ENCODE peak calls at places on chromosome 4, in seven cellular contexts. One of them, this sample, is unnamed.

GRCh38 chr4:92299152-92299551 is 4.6 kb upstream of the GRID2 start:
- DNase-seq in heart left ventricle: no peak
- DNase-seq in GM12878: no peak
- DNase-seq in mucosa of descending colon: no peak
- DNase-seq in heart right ventricle: no peak
- DNase-seq in tibial nerve: no peak
- DNase-seq in endodermal cell: no peak
- DNase-seq in this sample: no peak

GRCh38 chr4:87120411-87121162 is 99.8 kb downstream of the KLHL8 start:
- DNase-seq in tibial nerve: peak
- DNase-seq in heart right ventricle: peak
- DNase-seq in heart left ventricle: peak
- DNase-seq in endodermal cell: no peak
- DNase-seq in mucosa of descending colon: peak
- DNase-seq in GM12878: no peak
- DNase-seq in this sample: no peak

GRCh38 chr4:22312113-22312512 is 203.8 kb downstream of the ADGRA3 start:
- DNase-seq in heart right ventricle: no peak
- DNase-seq in endodermal cell: no peak
- DNase-seq in heart left ventricle: no peak
- DNase-seq in GM12878: no peak
- DNase-seq in mucosa of descending colon: no peak
- DNase-seq in tibial nerve: no peak
- DNase-seq in this sample: no peak

GRCh38 chr4:52982246-52982950 is 120.3 kb downstream of the RASL11B start:
- DNase-seq in endodermal cell: no peak
- DNase-seq in mucosa of descending colon: no peak
- DNase-seq in GM12878: no peak
- DNase-seq in tibial nerve: no peak
- DNase-seq in heart right ventricle: no peak
- DNase-seq in heart left ventricle: no peak
- DNase-seq in this sample: no peak

GRCh38 chr4:187814737-187815465 is 180.7 kb upstream of the ZFP42 start:
- DNase-seq in endodermal cell: no peak
- DNase-seq in tibial nerve: no peak
- DNase-seq in heart right ventricle: peak
- DNase-seq in mucosa of descending colon: peak
- DNase-seq in heart left ventricle: no peak
- DNase-seq in GM12878: no peak
- DNase-seq in this sample: no peak

GRCh38 chr4:10893417-10893816 is 208.8 kb upstream of the CLNK start:
- DNase-seq in heart right ventricle: no peak
- DNase-seq in heart left ventricle: no peak
- DNase-seq in endodermal cell: no peak
- DNase-seq in tibial nerve: no peak
- DNase-seq in GM12878: peak
- DNase-seq in mucosa of descending colon: no peak
- DNase-seq in this sample: no peak

GRCh38 chr4:98519268-98519993 is 139.0 kb downstream of the TSPAN5 start:
- DNase-seq in heart right ventricle: no peak
- DNase-seq in tibial nerve: no peak
- DNase-seq in heart left ventricle: no peak
- DNase-seq in mucosa of descending colon: no peak
- DNase-seq in endodermal cell: no peak
- DNase-seq in GM12878: no peak
- DNase-seq in this sample: no peak

GRCh38 chr4:2728221-2728620 is 27.9 kb downstream of the TNIP2 start:
- DNase-seq in GM12878: no peak
- DNase-seq in endodermal cell: no peak
- DNase-seq in mucosa of descending colon: no peak
- DNase-seq in tibial nerve: no peak
- DNase-seq in heart right ventricle: no peak
- DNase-seq in heart left ventricle: no peak
- DNase-seq in this sample: no peak

GRCh38 chr4:149951501-149951900 is 126.7 kb upstream of the DCLK2 start:
- DNase-seq in tibial nerve: no peak
- DNase-seq in heart right ventricle: no peak
- DNase-seq in endodermal cell: no peak
- DNase-seq in GM12878: no peak
- DNase-seq in mucosa of descending colon: no peak
- DNase-seq in heart left ventricle: no peak
- DNase-seq in this sample: no peak

GRCh38 chr4:98626350-98626749 is 32.1 kb downstream of the TSPAN5 start:
- DNase-seq in heart right ventricle: no peak
- DNase-seq in heart left ventricle: no peak
- DNase-seq in endodermal cell: peak
- DNase-seq in mucosa of descending colon: no peak
- DNase-seq in tibial nerve: no peak
- DNase-seq in GM12878: no peak
- DNase-seq in this sample: no peak

GRCh38 chr4:145131848-145132247 is 33.7 kb downstream of the ABCE1 start:
- DNase-seq in mucosa of descending colon: no peak
- DNase-seq in heart left ventricle: no peak
- DNase-seq in endodermal cell: no peak
- DNase-seq in heart right ventricle: no peak
- DNase-seq in tibial nerve: no peak
- DNase-seq in GM12878: no peak
- DNase-seq in this sample: no peak

GRCh38 chr4:186037692-186038658 is 31.0 kb upstream of the TLR3 start:
- DNase-seq in GM12878: peak
- DNase-seq in heart left ventricle: no peak
- DNase-seq in endodermal cell: peak
- DNase-seq in heart right ventricle: no peak
- DNase-seq in tibial nerve: peak
- DNase-seq in mucosa of descending colon: no peak
- DNase-seq in this sample: no peak
- H3K4me3 ChIP-seq in GM12878: no peak
- H3K4me3 ChIP-seq in heart left ventricle: no peak
- H3K4me3 ChIP-seq in endodermal cell: no peak
- H3K4me3 ChIP-seq in heart right ventricle: no peak
- H3K4me3 ChIP-seq in tibial nerve: no peak
- H3K4me3 ChIP-seq in mucosa of descending colon: no peak
- H3K4me3 ChIP-seq in this sample: no peak

DNA sequence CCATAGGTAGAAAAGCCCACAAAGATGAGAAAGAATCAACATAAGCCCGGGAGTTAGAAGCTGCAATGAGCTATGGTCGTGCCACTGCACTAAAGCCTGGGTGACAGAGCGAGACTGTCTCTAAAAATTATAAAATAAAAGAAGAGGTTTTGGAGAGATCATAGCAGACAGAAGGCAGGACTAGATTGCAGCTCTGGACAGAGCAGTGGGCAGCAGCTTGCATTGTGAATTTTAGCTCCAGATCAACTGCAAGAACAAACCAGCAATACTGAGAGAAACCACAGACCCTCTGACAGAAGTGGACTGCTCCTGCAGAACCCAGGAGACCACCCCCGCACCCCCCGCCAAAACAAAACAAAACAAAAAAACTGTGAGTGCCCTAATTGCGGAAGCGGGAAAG is 30.6 kb downstream of the SOWAHB start:
- DNase-seq in heart right ventricle: no peak
- DNase-seq in tibial nerve: no peak
- DNase-seq in heart left ventricle: no peak
- DNase-seq in GM12878: no peak
- DNase-seq in mucosa of descending colon: no peak
- DNase-seq in endodermal cell: no peak
- DNase-seq in this sample: no peak
- H3K4me3 ChIP-seq in heart right ventricle: no peak
- H3K4me3 ChIP-seq in tibial nerve: no peak
- H3K4me3 ChIP-seq in heart left ventricle: no peak
- H3K4me3 ChIP-seq in GM12878: no peak
- H3K4me3 ChIP-seq in mucosa of descending colon: no peak
- H3K4me3 ChIP-seq in endodermal cell: no peak
- H3K4me3 ChIP-seq in this sample: no peak

DNA sequence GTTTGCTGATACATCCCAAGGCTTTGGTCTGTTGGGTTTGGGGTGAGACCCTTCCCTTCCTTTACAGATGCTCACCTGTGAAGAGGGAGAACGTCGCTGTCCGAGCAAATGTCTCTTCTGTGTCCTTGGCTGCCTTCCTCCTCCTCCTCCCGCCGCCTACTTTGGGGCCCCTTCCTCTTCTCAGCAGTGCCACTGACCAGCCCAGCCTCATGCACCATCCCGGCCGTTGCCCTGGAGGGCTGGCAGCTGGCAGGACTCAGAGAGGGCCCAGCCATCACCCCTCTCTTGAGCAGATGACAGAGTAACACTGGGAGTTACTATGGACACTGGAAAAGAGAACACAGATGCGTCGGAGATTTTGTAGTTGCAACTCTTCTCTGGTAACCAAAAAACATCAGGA is 68.2 kb downstream of the TRMT44 start:
- DNase-seq in endodermal cell: no peak
- DNase-seq in heart right ventricle: no peak
- DNase-seq in mucosa of descending colon: no peak
- DNase-seq in tibial nerve: no peak
- DNase-seq in heart left ventricle: no peak
- DNase-seq in GM12878: no peak
- DNase-seq in this sample: no peak
- H3K4me3 ChIP-seq in endodermal cell: no peak
- H3K4me3 ChIP-seq in heart right ventricle: no peak
- H3K4me3 ChIP-seq in mucosa of descending colon: no peak
- H3K4me3 ChIP-seq in tibial nerve: no peak
- H3K4me3 ChIP-seq in heart left ventricle: no peak
- H3K4me3 ChIP-seq in GM12878: no peak
- H3K4me3 ChIP-seq in this sample: no peak

GRCh38 chr4:128387600-128388351 is 100.2 kb upstream of the PGRMC2 start:
- DNase-seq in heart right ventricle: no peak
- DNase-seq in GM12878: no peak
- DNase-seq in tibial nerve: no peak
- DNase-seq in heart left ventricle: no peak
- DNase-seq in endodermal cell: no peak
- DNase-seq in mucosa of descending colon: no peak
- DNase-seq in this sample: no peak

GRCh38 chr4:128388352-128388630 is 100.7 kb upstream of the PGRMC2 start:
- DNase-seq in GM12878: no peak
- DNase-seq in heart left ventricle: no peak
- DNase-seq in tibial nerve: no peak
- DNase-seq in endodermal cell: no peak
- DNase-seq in mucosa of descending colon: no peak
- DNase-seq in heart right ventricle: no peak
- DNase-seq in this sample: no peak

GRCh38 chr4:128385199-128385598 is 97.6 kb upstream of the PGRMC2 start:
- DNase-seq in mucosa of descending colon: no peak
- DNase-seq in tibial nerve: no peak
- DNase-seq in GM12878: no peak
- DNase-seq in endodermal cell: no peak
- DNase-seq in heart right ventricle: no peak
- DNase-seq in heart left ventricle: no peak
- DNase-seq in this sample: no peak

GRCh38 chr4:128385683-128386304 is 98.2 kb upstream of the PGRMC2 start:
- DNase-seq in endodermal cell: no peak
- DNase-seq in heart left ventricle: no peak
- DNase-seq in heart right ventricle: no peak
- DNase-seq in tibial nerve: no peak
- DNase-seq in GM12878: no peak
- DNase-seq in mucosa of descending colon: no peak
- DNase-seq in this sample: no peak

DNA sequence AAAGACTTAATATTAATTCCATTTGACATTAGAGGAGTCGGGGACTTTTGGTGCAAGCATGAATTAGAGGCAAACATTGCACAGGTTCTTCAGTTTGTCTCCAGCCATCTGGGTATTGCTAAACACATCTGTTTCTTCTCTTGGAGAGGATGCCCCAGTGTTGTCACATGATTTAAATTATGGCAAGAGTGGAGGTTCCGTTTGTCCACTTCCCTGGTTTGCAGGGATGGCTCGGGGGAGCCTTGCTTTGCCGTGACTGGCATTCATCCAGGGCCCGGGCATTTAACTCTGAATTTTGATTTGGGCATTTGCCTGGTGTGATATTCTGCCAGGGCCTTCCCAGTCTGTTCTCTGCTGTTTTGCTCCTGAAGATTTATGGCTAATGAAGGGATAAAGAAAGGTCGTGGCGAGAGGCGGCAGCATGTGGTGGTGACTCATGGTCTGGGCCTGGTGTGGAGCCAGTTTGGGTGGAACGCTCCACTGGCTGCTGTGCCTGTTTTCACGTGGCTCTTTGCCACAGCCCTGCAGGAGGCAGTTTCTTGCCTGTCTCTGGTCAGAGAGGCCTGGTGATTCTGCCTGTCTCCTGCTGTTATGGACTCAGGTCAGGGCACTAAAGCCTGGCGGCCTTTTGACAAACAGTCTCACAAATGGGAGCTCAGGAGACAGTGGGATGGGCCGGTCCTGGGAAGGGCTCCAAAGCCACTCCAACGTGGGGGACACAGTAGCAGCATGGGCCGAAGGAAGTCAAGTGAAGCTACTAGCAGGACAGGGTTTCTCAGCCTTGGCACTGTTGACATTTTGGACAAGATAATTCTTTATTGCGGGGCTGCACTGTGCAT is 99.4 kb upstream of the PGRMC2 start:
- DNase-seq in heart left ventricle: peak
- DNase-seq in heart right ventricle: peak
- DNase-seq in tibial nerve: peak
- DNase-seq in mucosa of descending colon: peak
- DNase-seq in GM12878: no peak
- DNase-seq in endodermal cell: peak
- DNase-seq in this sample: peak
- H3K4me3 ChIP-seq in heart left ventricle: peak
- H3K4me3 ChIP-seq in heart right ventricle: peak
- H3K4me3 ChIP-seq in tibial nerve: no peak
- H3K4me3 ChIP-seq in mucosa of descending colon: no peak
- H3K4me3 ChIP-seq in GM12878: no peak
- H3K4me3 ChIP-seq in endodermal cell: no peak
- H3K4me3 ChIP-seq in this sample: no peak

GRCh38 chr4:125368161-125368560 is 53.4 kb downstream of the FAT4 start:
- DNase-seq in GM12878: no peak
- DNase-seq in heart right ventricle: no peak
- DNase-seq in tibial nerve: no peak
- DNase-seq in endodermal cell: no peak
- DNase-seq in mucosa of descending colon: no peak
- DNase-seq in heart left ventricle: no peak
- DNase-seq in this sample: no peak
- H3K4me3 ChIP-seq in GM12878: no peak
- H3K4me3 ChIP-seq in heart right ventricle: peak
- H3K4me3 ChIP-seq in tibial nerve: peak
- H3K4me3 ChIP-seq in endodermal cell: no peak
- H3K4me3 ChIP-seq in mucosa of descending colon: no peak
- H3K4me3 ChIP-seq in heart left ventricle: peak
- H3K4me3 ChIP-seq in this sample: no peak